ENCODE peak calls at places on chromosome 5, in ten cellular contexts. O, F, X, B, V, M, C, H, K and P are unnamed samples.

GRCh38 chr5:110414360-110414759 is 312.1 kb downstream of the TMEM232 start:
- DNase-seq in O (peak), F (no peak), X (no peak), B (no peak), V (no peak), M (no peak), C (no peak), H (no peak), K (peak), P (no peak)

GRCh38 chr5:123651234-123651633 is 139.3 kb downstream of the CSNK1G3 start:
- DNase-seq in O (no peak), F (no peak), X (no peak), B (no peak), V (no peak), M (no peak), C (no peak), H (no peak), K (no peak), P (no peak)

GRCh38 chr5:56671571-56671970 is 143.8 kb upstream of the MAP3K1 start:
- DNase-seq in O (no peak), F (no peak), X (no peak), B (no peak), V (no peak), M (no peak), C (no peak), H (no peak), K (no peak), P (no peak)

GRCh38 chr5:175816348-175816747 is 55.0 kb upstream of the CPLX2 start:
- DNase-seq in O (no peak), F (no peak), X (no peak), B (no peak), V (no peak), M (no peak), C (peak), H (no peak), K (no peak), P (no peak)

GRCh38 chr5:61132559-61132958 is 29.7 kb downstream of the SMIM15 start:
- DNase-seq in O (peak), F (no peak), X (no peak), B (no peak), V (no peak), M (no peak), C (no peak), H (no peak), K (peak), P (no peak)

GRCh38 chr5:32280656-32281081 is 32.1 kb downstream of the MTMR12 start:
- DNase-seq in O (no peak), F (no peak), X (no peak), B (no peak), V (no peak), M (no peak), C (no peak), H (peak), K (no peak), P (no peak)

GRCh38 chr5:75922480-75922879 is 160.7 kb upstream of the SV2C start:
- DNase-seq in O (no peak), F (no peak), X (no peak), B (no peak), V (no peak), M (no peak), C (no peak), H (no peak), K (no peak), P (no peak)

GRCh38 chr5:150589791-150590601 is 50.5 kb upstream of the SYNPO start:
- DNase-seq in O (no peak), F (peak), X (peak), B (no peak), V (peak), M (peak), C (no peak), H (no peak), K (no peak), P (peak)

GRCh38 chr5:142652563-142652962 is 33.3 kb downstream of the FGF1 start:
- DNase-seq in O (no peak), F (no peak), X (no peak), B (no peak), V (no peak), M (no peak), C (no peak), H (no peak), K (no peak), P (no peak)

DNA sequence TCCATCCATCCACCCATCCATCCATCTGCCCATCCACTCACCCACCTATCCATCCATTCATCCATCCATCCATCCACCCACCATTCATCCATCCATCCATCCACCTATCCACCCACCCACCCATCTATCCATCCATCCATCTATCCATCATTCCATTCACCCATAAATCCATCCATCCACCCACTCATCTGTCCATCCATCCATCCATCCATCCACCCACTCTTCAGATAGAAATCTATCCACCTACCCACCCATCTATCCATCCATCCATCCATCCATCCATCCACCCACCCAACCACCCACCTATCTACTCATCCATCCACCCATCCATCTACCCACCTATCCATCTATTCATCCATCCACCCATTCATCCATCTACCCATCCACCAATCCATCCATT is 35.0 kb upstream of the SLC6A19 start:
- DNase-seq in O (no peak), F (no peak), X (no peak), B (no peak), V (no peak), M (no peak), C (no peak), H (no peak), K (no peak), P (no peak)
- TF ChIP-seq CTCF in O (no peak), F (no peak), X (no peak), B (no peak), V (no peak), M (no peak), C (no peak), H (no peak), K (no peak), P (no peak)

DNA sequence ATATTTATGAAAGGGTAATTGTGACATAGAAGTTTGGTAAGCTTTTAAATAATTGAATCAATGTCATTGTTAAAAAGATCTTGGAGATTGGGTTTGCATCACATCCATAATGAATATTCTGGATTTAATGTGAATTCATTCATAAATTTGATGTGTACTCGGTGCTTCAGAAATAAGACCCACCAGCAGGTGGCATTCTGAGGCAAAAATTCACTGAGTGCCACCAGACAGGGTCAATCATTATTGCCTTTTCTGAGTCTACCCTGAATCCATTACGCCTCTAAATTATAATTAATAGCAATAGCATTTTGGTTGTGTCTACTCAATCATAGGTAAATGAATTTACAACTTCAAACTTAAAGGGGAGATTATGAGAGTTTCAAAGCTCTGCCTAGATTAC is 1.0 kb downstream of the TRPC7 start:
- DNase-seq in O (no peak), F (no peak), X (no peak), B (no peak), V (no peak), M (no peak), C (no peak), H (peak), K (no peak), P (no peak)
- TF ChIP-seq CTCF in O (peak), F (peak), X (peak), B (peak), V (no peak), M (no peak), C (peak), H (peak), K (peak), P (no peak)

GRCh38 chr5:22887566-22887965 is 34.4 kb upstream of the CDH12 start:
- DNase-seq in O (no peak), F (no peak), X (no peak), B (no peak), V (no peak), M (no peak), C (no peak), H (no peak), K (no peak), P (no peak)

GRCh38 chr5:22892441-22892840 is 39.3 kb upstream of the CDH12 start:
- DNase-seq in O (no peak), F (no peak), X (no peak), B (no peak), V (no peak), M (no peak), C (no peak), H (no peak), K (no peak), P (no peak)

DNA sequence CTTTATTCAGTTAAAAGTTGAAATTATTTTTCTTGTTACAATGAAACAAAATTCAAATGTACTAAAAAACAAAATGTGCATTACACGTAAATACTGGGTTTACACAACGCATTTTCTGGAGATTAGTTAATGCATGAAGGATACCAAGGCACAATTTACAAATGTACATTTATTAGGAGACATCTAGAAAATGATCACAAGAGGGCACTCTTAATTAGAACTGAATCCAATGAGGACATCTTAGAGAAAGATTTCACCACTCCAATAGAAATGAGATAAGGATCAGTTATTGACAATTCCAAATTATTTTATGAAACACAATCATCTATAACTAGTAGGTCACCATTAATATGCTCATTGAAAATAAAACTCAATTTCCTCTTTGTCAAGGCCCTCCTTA is 36.6 kb upstream of the CDH12 start:
- DNase-seq in O (no peak), F (no peak), X (no peak), B (no peak), V (no peak), M (no peak), C (no peak), H (no peak), K (no peak), P (no peak)
- TF ChIP-seq CTCF in O (no peak), F (no peak), X (peak), B (peak), V (no peak), M (no peak), C (no peak), H (peak), K (no peak), P (no peak)

GRCh38 chr5:95646569-95647330 is at the start of gene RFESD:
- DNase-seq in O (peak), F (peak), X (peak), B (peak), V (peak), M (peak), C (peak), H (peak), K (peak), P (peak)
- TF ChIP-seq CTCF in O (no peak), F (no peak), X (no peak), B (peak), V (peak), M (peak), C (peak), H (peak), K (peak), P (no peak)

DNA sequence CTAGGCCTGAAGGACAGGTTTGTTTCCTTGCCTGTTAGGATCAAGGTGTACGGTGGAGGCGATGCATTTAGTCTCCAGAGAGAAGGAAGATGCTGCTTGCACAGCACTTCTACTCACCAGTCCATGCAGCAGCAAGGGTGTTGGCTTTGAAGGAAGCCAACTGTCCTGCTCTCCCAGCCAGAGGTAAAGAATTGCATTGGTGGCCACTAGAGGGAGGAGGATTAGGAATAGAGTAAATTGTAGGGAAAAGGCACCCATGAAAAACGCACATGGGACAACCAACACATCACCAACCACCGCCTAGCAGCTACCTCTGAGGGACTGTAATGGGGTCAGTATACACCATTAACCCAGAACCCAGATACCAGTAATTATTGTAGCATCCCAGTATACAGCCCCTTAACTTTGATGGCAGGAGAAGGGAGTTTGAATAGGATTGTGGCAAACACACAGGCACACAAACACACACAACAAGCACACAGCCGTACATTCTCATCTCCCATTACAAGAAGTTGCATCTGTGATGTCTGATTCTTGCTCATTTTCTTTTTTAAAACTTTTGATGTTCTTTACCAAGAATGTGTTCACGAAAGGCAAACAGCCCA is 267.7 kb downstream of the ADAMTS6 start:
- DNase-seq in O (no peak), F (peak), X (no peak), B (no peak), V (no peak), M (no peak), C (peak), H (peak), K (peak), P (no peak)
- TF ChIP-seq CTCF in O (peak), F (peak), X (peak), B (peak), V (peak), M (no peak), C (peak), H (peak), K (peak), P (peak)

DNA sequence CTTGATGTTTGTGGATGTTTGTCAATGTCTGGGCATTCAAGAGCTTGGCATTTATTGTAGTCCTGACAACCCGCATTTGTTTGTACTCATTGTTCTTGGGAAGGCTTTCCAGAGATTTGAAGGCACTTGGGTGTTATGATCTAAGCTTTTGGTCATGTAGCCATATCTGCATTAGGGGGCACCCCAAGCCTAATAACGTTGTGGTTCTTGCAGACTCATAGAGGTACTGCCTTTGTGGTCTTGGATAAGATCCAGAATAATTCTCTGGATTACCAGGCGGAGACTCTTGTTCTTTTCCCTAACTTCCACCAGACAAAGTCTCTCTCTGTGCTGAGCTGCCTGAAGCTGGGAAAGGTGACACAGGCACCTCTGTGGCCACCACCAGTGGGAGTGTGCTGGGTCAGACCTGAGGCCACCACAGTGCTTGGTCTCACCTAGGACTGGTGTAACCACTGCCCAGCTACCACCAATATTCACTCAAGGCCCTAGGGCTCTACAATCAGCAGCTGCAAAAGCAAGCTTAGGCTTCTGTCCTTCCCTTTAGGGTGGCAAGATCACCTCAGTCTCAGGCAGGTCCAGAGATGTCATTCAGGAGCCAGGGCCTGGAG is 144.4 kb upstream of the TAS2R1 start:
- DNase-seq in O (peak), F (no peak), X (no peak), B (no peak), V (no peak), M (no peak), C (no peak), H (no peak), K (peak), P (no peak)
- TF ChIP-seq CTCF in O (peak), F (no peak), X (no peak), B (no peak), V (peak), M (no peak), C (no peak), H (no peak), K (peak), P (no peak)